ENCODE peak calls at places on chromosomes 3 and 15, in seven cellular contexts. K is H9, Z is IMR-90, U is mesenchymal stem cell, P is H1, I is trophoblast cell, O is neuronal stem cell. B is an unnamed sample.
A peak's percentile ranks its signal among the peaks of the same experiment; 100 is the strongest.

GRCh38 chr3:11367116-11367781 is 95.1 kb downstream of the ATG7 start:
- DNase-seq in K (no peak), Z (peak; percentile 73), U (peak; percentile 94), P (no peak), I (no peak), O (no peak), B (peak; percentile 65)

GRCh38 chr3:194988495-194989165 is 282.3 kb downstream of the XXYLT1 start:
- DNase-seq in K (no peak), Z (no peak), U (no peak), P (no peak), I (no peak), O (no peak), B (no peak)

GRCh38 chr3:123637131-123637530 is 52.3 kb upstream of the HACD2 start:
- DNase-seq in K (peak; percentile 56), Z (no peak), U (no peak), P (peak; percentile 19), I (peak; percentile 16), O (no peak), B (peak; percentile 76)

GRCh38 chr3:132231633-132232032 is 85.6 kb upstream of the ACP3 start:
- DNase-seq in K (no peak), Z (peak; percentile 55), U (peak; percentile 87), P (no peak), I (peak; percentile 51), O (no peak), B (peak; percentile 27)

GRCh38 chr3:194447161-194447560 is 39.6 kb downstream of the ATP13A3 start:
- DNase-seq in K (no peak), Z (no peak), U (no peak), P (no peak), I (no peak), O (no peak), B (no peak)

GRCh38 chr3:129855454-129856419 is 37.8 kb downstream of the TMCC1 start:
- DNase-seq in K (no peak), Z (peak; percentile 68), U (peak; percentile 43), P (no peak), I (no peak), O (no peak), B (no peak)

GRCh38 chr15:57566840-57567239 is 24.9 kb upstream of the MYZAP start:
- DNase-seq in K (no peak), Z (no peak), U (no peak), P (no peak), I (no peak), O (no peak), B (no peak)

GRCh38 chr3:36695113-36695768 is 69.1 kb downstream of the DCLK3 start:
- DNase-seq in K (no peak), Z (no peak), U (no peak), P (no peak), I (no peak), O (no peak), B (no peak)

GRCh38 chr3:140316461-140316860 is 361.4 kb upstream of the TRIM42 start:
- DNase-seq in K (no peak), Z (no peak), U (no peak), P (no peak), I (no peak), O (no peak), B (no peak)

GRCh38 chr15:74257105-74257504 is 21.0 kb downstream of the CCDC33 start:
- DNase-seq in K (no peak), Z (no peak), U (no peak), P (no peak), I (no peak), O (no peak), B (no peak)

GRCh38 chr3:195095035-195095703 is 175.8 kb downstream of the XXYLT1 start:
- DNase-seq in K (no peak), Z (no peak), U (no peak), P (no peak), I (no peak), O (no peak), B (no peak)

GRCh38 chr15:80638553-80639167 is 56.5 kb upstream of the ABHD17C start:
- DNase-seq in K (no peak), Z (peak; percentile 17), U (no peak), P (no peak), I (no peak), O (no peak), B (no peak)

GRCh38 chr15:26081758-26082068 is 218.6 kb upstream of the ATP10A start:
- DNase-seq in K (no peak), Z (no peak), U (no peak), P (no peak), I (peak; percentile 12), O (no peak), B (no peak)

GRCh38 chr3:176663819-176664218 is 533.5 kb downstream of the TBL1XR1 start:
- DNase-seq in K (no peak), Z (peak; percentile 66), U (peak; percentile 79), P (no peak), I (no peak), O (peak; percentile 20), B (peak; percentile 63)

GRCh38 chr3:9201895-9202294 is 47.6 kb downstream of the SRGAP3 start:
- DNase-seq in K (no peak), Z (no peak), U (no peak), P (no peak), I (no peak), O (no peak), B (no peak)

GRCh38 chr15:67144609-67145306 is 79.4 kb downstream of the SMAD3 start:
- DNase-seq in K (peak; percentile 67), Z (peak; percentile 96), U (peak; percentile 100), P (no peak), I (peak; percentile 72), O (no peak), B (peak; percentile 77)

GRCh38 chr15:75843618-75844610 is 667 bp downstream of the UBE2Q2 start:
- DNase-seq in K (peak; percentile 45), Z (peak; percentile 37), U (peak; percentile 61), P (no peak), I (peak; percentile 47), O (peak; percentile 58), B (peak; percentile 64)

GRCh38 chr3:45319231-45320085 is 68.9 kb upstream of the LARS2 start:
- DNase-seq in K (no peak), Z (no peak), U (no peak), P (no peak), I (no peak), O (no peak), B (no peak)

GRCh38 chr3:153051427-153052095 is 110.5 kb upstream of the RAP2B start:
- DNase-seq in K (no peak), Z (peak; percentile 92), U (peak; percentile 90), P (no peak), I (peak; percentile 61), O (no peak), B (no peak)

GRCh38 chr3:87026246-87026645 is 35.3 kb upstream of the VGLL3 start:
- DNase-seq in K (no peak), Z (no peak), U (no peak), P (no peak), I (no peak), O (no peak), B (no peak)

GRCh38 chr3:136193273-136194043 is 2.7 kb downstream of the MSL2 start:
- DNase-seq in K (no peak), Z (no peak), U (peak; percentile 28), P (no peak), I (no peak), O (no peak), B (peak; percentile 50)

GRCh38 chr3:120100711-120101110 is 6.5 kb upstream of the GSK3B start:
- DNase-seq in K (no peak), Z (peak; percentile 38), U (no peak), P (no peak), I (no peak), O (no peak), B (no peak)

GRCh38 chr15:44781128-44781810 is 44.9 kb downstream of the TRIM69 start:
- DNase-seq in K (no peak), Z (no peak), U (no peak), P (no peak), I (no peak), O (no peak), B (no peak)

GRCh38 chr3:63508305-63508704 is 144.2 kb upstream of the SNTN start:
- DNase-seq in K (no peak), Z (no peak), U (no peak), P (no peak), I (no peak), O (no peak), B (no peak)

GRCh38 chr3:170605490-170605889 is 19.6 kb upstream of the SLC7A14 start:
- DNase-seq in K (no peak), Z (no peak), U (no peak), P (no peak), I (no peak), O (no peak), B (no peak)
- H2AK5ac ChIP-seq in K (no peak overlapping the region), Z (no peak overlapping the region), U (no peak overlapping the region), P (no peak overlapping the region), I (no peak overlapping the region), O (no peak overlapping the region), B (no peak overlapping the region)

GRCh38 chr3:191470080-191470479 is 9.1 kb downstream of the PYDC2 start:
- DNase-seq in K (no peak), Z (no peak), U (no peak), P (no peak), I (no peak), O (no peak), B (no peak)
- H4K8ac ChIP-seq in K (no peak overlapping the region), Z (no peak overlapping the region), U (no peak overlapping the region), P (no peak overlapping the region), I (no peak overlapping the region), O (no peak overlapping the region), B (no peak overlapping the region)

GRCh38 chr3:12379640-12380407 is 91.0 kb downstream of the PPARG start:
- DNase-seq in K (no peak), Z (no peak), U (no peak), P (no peak), I (no peak), O (no peak), B (no peak)
- H2AK5ac ChIP-seq in K (no peak overlapping the region), Z (no peak overlapping the region), U (no peak overlapping the region), P (no peak overlapping the region), I (no peak overlapping the region), O (no peak overlapping the region), B (no peak overlapping the region)

GRCh38 chr3:69252141-69252540 is 129.7 kb upstream of the LMOD3 start:
- DNase-seq in K (no peak), Z (no peak), U (no peak), P (no peak), I (no peak), O (no peak), B (no peak)
- H4K8ac ChIP-seq in K (no peak overlapping the region), Z (no peak overlapping the region), U (no peak overlapping the region), P (no peak overlapping the region), I (peak overlapping the region; percentile 69), O (no peak overlapping the region), B (no peak overlapping the region)

DNA sequence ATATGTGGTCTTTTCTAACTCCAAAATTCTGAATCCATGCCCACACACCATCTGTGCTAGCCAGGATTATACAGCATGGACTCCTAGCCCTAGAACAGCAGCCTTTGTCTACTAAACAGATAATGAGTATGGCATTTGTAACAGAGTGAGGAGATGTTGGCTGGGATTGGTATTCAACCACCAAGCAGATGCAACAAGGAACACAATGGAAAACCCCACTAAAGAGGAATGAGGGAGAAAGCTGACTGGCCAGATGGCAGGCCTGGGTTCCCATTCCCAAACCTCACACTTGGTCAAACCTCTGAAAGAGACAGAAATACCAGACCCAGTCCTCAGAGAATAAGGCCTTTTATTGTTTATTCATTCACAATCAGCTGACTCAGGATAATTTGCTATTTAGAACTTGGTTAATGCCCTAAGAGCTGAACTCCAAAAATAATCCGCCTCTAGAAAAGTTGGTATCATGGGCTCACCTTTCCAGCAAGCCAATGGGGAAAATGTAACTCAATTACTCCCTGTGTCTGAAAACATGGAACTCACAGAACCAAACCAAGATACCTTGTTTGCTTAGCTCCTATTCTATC is 145.6 kb downstream of the LRRC3B start:
- DNase-seq in K (no peak), Z (no peak), U (no peak), P (no peak), I (no peak), O (no peak), B (no peak)
- H2AK5ac ChIP-seq in K (no peak overlapping the region), Z (no peak overlapping the region), U (no peak overlapping the region), P (no peak overlapping the region), I (no peak overlapping the region), O (no peak overlapping the region), B (no peak overlapping the region)

GRCh38 chr3:43644443-43644842 is 22.6 kb upstream of the ANO10 start:
- DNase-seq in K (no peak), Z (no peak), U (no peak), P (no peak), I (no peak), O (no peak), B (peak; percentile 31)
- H4K8ac ChIP-seq in K (no peak overlapping the region), Z (no peak overlapping the region), U (no peak overlapping the region), P (no peak overlapping the region), I (no peak overlapping the region), O (no peak overlapping the region), B (no peak overlapping the region)

B was measured in mesendoderm.